ENCODE peak calls at places on chromosomes 5 and 9, in four cellular contexts. One of them, this sample, is unnamed.

GRCh38 chr5:102754499-102755424 is at the start of gene PAM:
- DNase-seq in GM06990: peak
- DNase-seq in lower lobe of right lung: peak
- DNase-seq in dorsolateral prefrontal cortex: peak
- DNase-seq in this sample: peak

GRCh38 chr5:132190161-132190817 is 37.4 kb downstream of the P4HA2 start:
- DNase-seq in dorsolateral prefrontal cortex: no peak
- DNase-seq in GM06990: no peak
- DNase-seq in lower lobe of right lung: no peak
- DNase-seq in this sample: peak

GRCh38 chr5:133847886-133848285 is 120.5 kb downstream of the C5orf15 start:
- DNase-seq in GM06990: no peak
- DNase-seq in dorsolateral prefrontal cortex: no peak
- DNase-seq in lower lobe of right lung: no peak
- DNase-seq in this sample: no peak

GRCh38 chr5:179373101-179373934 is 28.1 kb upstream of the ADAMTS2 start:
- DNase-seq in GM06990: no peak
- DNase-seq in lower lobe of right lung: peak
- DNase-seq in dorsolateral prefrontal cortex: peak
- DNase-seq in this sample: no peak

GRCh38 chr5:153974131-153974812 is 64.4 kb downstream of the FAM114A2 start:
- DNase-seq in GM06990: peak
- DNase-seq in lower lobe of right lung: no peak
- DNase-seq in dorsolateral prefrontal cortex: no peak
- DNase-seq in this sample: peak

GRCh38 chr9:19759066-19759465 is 29.8 kb downstream of the SLC24A2 start:
- DNase-seq in dorsolateral prefrontal cortex: no peak
- DNase-seq in GM06990: no peak
- DNase-seq in lower lobe of right lung: no peak
- DNase-seq in this sample: no peak

GRCh38 chr5:24226492-24226891 is 418.3 kb downstream of the CDH10 start:
- DNase-seq in GM06990: no peak
- DNase-seq in dorsolateral prefrontal cortex: no peak
- DNase-seq in lower lobe of right lung: no peak
- DNase-seq in this sample: no peak

GRCh38 chr5:103889500-103890209 is 327.1 kb upstream of the NUDT12 start:
- DNase-seq in dorsolateral prefrontal cortex: no peak
- DNase-seq in GM06990: no peak
- DNase-seq in lower lobe of right lung: no peak
- DNase-seq in this sample: peak

GRCh38 chr5:92371889-92372235 is 988.7 kb upstream of the ARRDC3 start:
- DNase-seq in dorsolateral prefrontal cortex: no peak
- DNase-seq in lower lobe of right lung: no peak
- DNase-seq in GM06990: no peak
- DNase-seq in this sample: no peak

GRCh38 chr5:1474183-1474839 is 29.1 kb upstream of the SLC6A3 start:
- DNase-seq in dorsolateral prefrontal cortex: peak
- DNase-seq in lower lobe of right lung: no peak
- DNase-seq in GM06990: no peak
- DNase-seq in this sample: no peak

GRCh38 chr9:7370378-7370777 is 429.2 kb downstream of the DMAC1 start:
- DNase-seq in GM06990: no peak
- DNase-seq in dorsolateral prefrontal cortex: no peak
- DNase-seq in lower lobe of right lung: no peak
- DNase-seq in this sample: no peak

GRCh38 chr5:95718203-95718602 is 12.9 kb upstream of the RHOBTB3 start:
- DNase-seq in lower lobe of right lung: no peak
- DNase-seq in GM06990: peak
- DNase-seq in dorsolateral prefrontal cortex: no peak
- DNase-seq in this sample: peak

GRCh38 chr5:95717439-95717838 is 13.7 kb upstream of the RHOBTB3 start:
- DNase-seq in GM06990: no peak
- DNase-seq in lower lobe of right lung: no peak
- DNase-seq in dorsolateral prefrontal cortex: no peak
- DNase-seq in this sample: no peak

GRCh38 chr5:95718738-95719137 is 12.4 kb upstream of the RHOBTB3 start:
- DNase-seq in GM06990: no peak
- DNase-seq in dorsolateral prefrontal cortex: no peak
- DNase-seq in lower lobe of right lung: no peak
- DNase-seq in this sample: no peak

GRCh38 chr5:95723632-95724369 is 7.3 kb upstream of the RHOBTB3 start:
- DNase-seq in dorsolateral prefrontal cortex: no peak
- DNase-seq in lower lobe of right lung: no peak
- DNase-seq in GM06990: no peak
- DNase-seq in this sample: no peak

DNA sequence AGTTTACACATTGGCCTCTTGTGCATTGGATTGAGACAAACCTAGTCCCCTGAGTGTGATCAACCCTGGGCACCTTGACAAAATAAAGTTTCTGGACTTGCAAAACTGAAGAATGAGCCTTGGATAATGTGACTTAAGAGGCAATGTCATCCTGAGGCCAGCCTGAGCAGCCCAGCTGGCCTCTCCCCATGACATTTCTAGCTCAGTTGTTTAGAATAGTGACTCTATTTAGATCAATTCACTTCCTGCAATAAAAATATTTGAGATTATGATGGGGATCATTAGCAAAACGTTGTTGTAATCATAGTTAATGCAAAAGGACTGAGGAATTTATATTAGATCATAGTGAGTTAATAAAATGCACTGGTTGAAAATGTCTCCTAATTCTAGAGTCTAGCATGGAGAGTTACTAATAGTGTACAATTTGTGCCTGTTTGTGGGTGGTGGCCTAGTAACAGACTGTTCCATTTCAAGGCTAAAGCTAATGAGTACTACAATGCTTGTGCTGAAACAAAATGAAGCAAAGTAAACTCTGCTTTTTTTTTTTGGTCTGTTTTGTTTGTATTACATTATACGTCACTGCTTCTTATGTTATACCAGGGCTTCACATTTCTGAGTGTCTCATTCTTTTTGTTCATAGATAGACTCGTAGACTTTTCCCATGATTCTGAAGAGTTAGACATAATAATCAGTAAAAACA is 10.9 kb upstream of the RHOBTB3 start:
- DNase-seq in dorsolateral prefrontal cortex: no peak
- DNase-seq in GM06990: no peak
- DNase-seq in lower lobe of right lung: no peak
- DNase-seq in this sample: no peak
- TF ChIP-seq CTCF in dorsolateral prefrontal cortex: no peak
- TF ChIP-seq CTCF in GM06990: no peak
- TF ChIP-seq CTCF in lower lobe of right lung: no peak
- TF ChIP-seq CTCF in this sample: no peak

GRCh38 chr9:129886226-129887174 is 51.2 kb downstream of the USP20 start:
- DNase-seq in dorsolateral prefrontal cortex: peak
- DNase-seq in lower lobe of right lung: no peak
- DNase-seq in GM06990: peak
- DNase-seq in this sample: no peak

GRCh38 chr9:129881547-129882324 is 46.5 kb downstream of the USP20 start:
- DNase-seq in dorsolateral prefrontal cortex: no peak
- DNase-seq in GM06990: no peak
- DNase-seq in lower lobe of right lung: no peak
- DNase-seq in this sample: no peak

GRCh38 chr9:129885670-129886106 is 50.4 kb downstream of the USP20 start:
- DNase-seq in dorsolateral prefrontal cortex: peak
- DNase-seq in lower lobe of right lung: peak
- DNase-seq in GM06990: peak
- DNase-seq in this sample: peak

GRCh38 chr9:129885018-129885669 is 49.9 kb downstream of the USP20 start:
- DNase-seq in lower lobe of right lung: peak
- DNase-seq in GM06990: peak
- DNase-seq in dorsolateral prefrontal cortex: no peak
- DNase-seq in this sample: no peak

DNA sequence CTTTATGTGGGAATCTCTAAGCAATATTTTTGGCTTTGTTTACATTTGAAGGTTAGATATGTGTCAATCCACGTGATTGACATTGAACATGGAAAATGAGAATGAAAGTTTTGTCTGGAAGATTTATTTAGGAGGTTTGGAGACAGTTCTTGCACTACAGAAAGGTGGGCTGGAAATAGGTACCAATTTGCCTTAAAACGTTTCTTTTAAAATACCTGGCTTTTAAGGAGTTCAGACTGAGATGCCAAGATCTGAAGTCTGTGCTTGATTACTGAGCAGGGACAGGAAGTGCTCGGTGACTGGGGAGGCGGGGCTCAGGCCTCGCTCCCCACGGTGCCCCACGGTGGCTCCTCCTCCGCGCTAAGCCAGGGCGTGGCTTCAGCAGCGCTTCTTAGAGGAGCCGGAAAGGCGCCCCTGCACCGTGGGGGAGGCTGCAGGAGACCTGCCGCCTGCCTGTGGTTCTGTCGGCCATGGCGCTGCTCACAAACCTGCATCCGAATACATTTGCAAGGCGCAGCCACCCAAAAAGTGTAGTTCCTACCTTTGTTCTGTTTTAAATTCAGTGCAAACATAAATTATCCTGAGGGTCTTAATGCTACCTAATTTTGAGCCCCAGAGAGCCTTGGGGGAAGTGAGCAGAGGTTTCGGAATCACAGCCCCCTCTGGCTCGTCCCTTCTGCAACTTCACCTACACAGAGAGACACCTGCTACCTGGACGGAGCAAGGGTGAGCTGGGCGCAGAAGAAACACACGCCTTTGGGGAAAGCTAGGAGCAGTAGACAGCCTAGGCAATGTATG is 49.2 kb downstream of the USP20 start:
- DNase-seq in lower lobe of right lung: peak
- DNase-seq in dorsolateral prefrontal cortex: peak
- DNase-seq in GM06990: peak
- DNase-seq in this sample: peak
- TF ChIP-seq CTCF in lower lobe of right lung: no peak
- TF ChIP-seq CTCF in dorsolateral prefrontal cortex: peak
- TF ChIP-seq CTCF in GM06990: no peak
- TF ChIP-seq CTCF in this sample: no peak

GRCh38 chr9:121989010-121989409 is 104.1 kb downstream of the TTLL11 start:
- DNase-seq in lower lobe of right lung: no peak
- DNase-seq in dorsolateral prefrontal cortex: no peak
- DNase-seq in GM06990: no peak
- DNase-seq in this sample: no peak
- TF ChIP-seq CTCF in lower lobe of right lung: no peak
- TF ChIP-seq CTCF in dorsolateral prefrontal cortex: no peak
- TF ChIP-seq CTCF in GM06990: no peak
- TF ChIP-seq CTCF in this sample: no peak

GRCh38 chr5:37840036-37840909 is at the start of gene GDNF:
- DNase-seq in GM06990: peak
- DNase-seq in dorsolateral prefrontal cortex: no peak
- DNase-seq in lower lobe of right lung: no peak
- DNase-seq in this sample: peak
- TF ChIP-seq CTCF in GM06990: no peak
- TF ChIP-seq CTCF in dorsolateral prefrontal cortex: peak
- TF ChIP-seq CTCF in lower lobe of right lung: no peak
- TF ChIP-seq CTCF in this sample: no peak

GRCh38 chr9:80881946-80882345 is 807.4 kb downstream of the TLE1 start:
- DNase-seq in GM06990: no peak
- DNase-seq in dorsolateral prefrontal cortex: no peak
- DNase-seq in lower lobe of right lung: no peak
- DNase-seq in this sample: no peak

GRCh38 chr9:80881350-80881749 is 808.0 kb downstream of the TLE1 start:
- DNase-seq in lower lobe of right lung: no peak
- DNase-seq in dorsolateral prefrontal cortex: no peak
- DNase-seq in GM06990: no peak
- DNase-seq in this sample: no peak

GRCh38 chr9:80884180-80884579 is 805.2 kb downstream of the TLE1 start:
- DNase-seq in lower lobe of right lung: no peak
- DNase-seq in dorsolateral prefrontal cortex: no peak
- DNase-seq in GM06990: no peak
- DNase-seq in this sample: no peak

DNA sequence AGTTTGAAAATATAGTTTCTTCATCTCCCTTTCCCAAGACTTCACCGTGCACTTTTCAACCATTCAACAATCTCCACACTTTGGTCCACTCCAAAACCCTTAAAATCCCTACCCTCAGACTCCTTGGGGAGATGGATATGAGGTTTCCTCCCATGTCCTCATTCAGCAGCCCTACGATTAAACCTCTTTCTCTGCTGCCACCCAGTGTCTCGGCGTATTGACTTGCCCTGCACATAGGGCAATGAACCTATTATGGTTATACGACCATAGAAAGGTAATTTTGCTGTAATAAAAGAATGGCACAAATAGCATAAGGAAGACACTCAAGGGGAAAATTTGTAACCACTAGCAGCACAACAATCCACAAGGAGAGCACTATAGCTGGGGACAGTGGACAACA is 803.5 kb downstream of the TLE1 start:
- DNase-seq in lower lobe of right lung: no peak
- DNase-seq in dorsolateral prefrontal cortex: peak
- DNase-seq in GM06990: no peak
- DNase-seq in this sample: no peak
- TF ChIP-seq CTCF in lower lobe of right lung: no peak
- TF ChIP-seq CTCF in dorsolateral prefrontal cortex: peak
- TF ChIP-seq CTCF in GM06990: no peak
- TF ChIP-seq CTCF in this sample: no peak

GRCh38 chr9:33318781-33319180 is 28.5 kb downstream of the NFX1 start:
- DNase-seq in GM06990: no peak
- DNase-seq in dorsolateral prefrontal cortex: peak
- DNase-seq in lower lobe of right lung: no peak
- DNase-seq in this sample: no peak
- TF ChIP-seq CTCF in GM06990: no peak
- TF ChIP-seq CTCF in dorsolateral prefrontal cortex: no peak
- TF ChIP-seq CTCF in lower lobe of right lung: no peak
- TF ChIP-seq CTCF in this sample: no peak